ENCODE peak calls at places on chromosomes 1 and 21, in seven cellular contexts. One of them, this sample, is unnamed.
A peak's percentile ranks its signal among the peaks of the same experiment; 100 is the strongest.

GRCh38 chr1:156475568-156476500 is 24.7 kb downstream of the MEF2D start:
- DNase-seq in left ventricle myocardium inferior: peak; percentile 84
- DNase-seq in bronchial epithelial cell: no peak
- DNase-seq in A673: no peak
- DNase-seq in Caco-2: no peak
- DNase-seq in WERI-Rb-1: no peak
- DNase-seq in mucosa of descending colon: peak; percentile 81
- DNase-seq in this sample: peak; percentile 73

GRCh38 chr1:9400425-9401079 is 107.9 kb downstream of the SPSB1 start:
- DNase-seq in bronchial epithelial cell: no peak
- DNase-seq in A673: no peak
- DNase-seq in left ventricle myocardium inferior: no peak
- DNase-seq in Caco-2: no peak
- DNase-seq in mucosa of descending colon: no peak
- DNase-seq in WERI-Rb-1: no peak
- DNase-seq in this sample: no peak

GRCh38 chr1:143735764-143736461 is 235.9 kb downstream of the FAM72C start:
- DNase-seq in mucosa of descending colon: peak; percentile 45
- DNase-seq in A673: peak; percentile 69
- DNase-seq in bronchial epithelial cell: peak; percentile 23
- DNase-seq in WERI-Rb-1: no peak
- DNase-seq in Caco-2: no peak
- DNase-seq in left ventricle myocardium inferior: no peak
- DNase-seq in this sample: peak; percentile 60

GRCh38 chr1:76278711-76279386 is 204.3 kb downstream of the ST6GALNAC3 start:
- DNase-seq in WERI-Rb-1: peak; percentile 30
- DNase-seq in mucosa of descending colon: no peak
- DNase-seq in A673: no peak
- DNase-seq in Caco-2: no peak
- DNase-seq in bronchial epithelial cell: no peak
- DNase-seq in left ventricle myocardium inferior: no peak
- DNase-seq in this sample: no peak

GRCh38 chr1:44660176-44660575 is 14.1 kb downstream of the TMEM53 start:
- DNase-seq in Caco-2: no peak
- DNase-seq in A673: no peak
- DNase-seq in WERI-Rb-1: no peak
- DNase-seq in mucosa of descending colon: peak; percentile 73
- DNase-seq in bronchial epithelial cell: no peak
- DNase-seq in left ventricle myocardium inferior: peak; percentile 87
- DNase-seq in this sample: peak; percentile 61

GRCh38 chr1:29984107-29984506 is 739.3 kb downstream of the MATN1 start:
- DNase-seq in bronchial epithelial cell: no peak
- DNase-seq in Caco-2: no peak
- DNase-seq in mucosa of descending colon: no peak
- DNase-seq in WERI-Rb-1: no peak
- DNase-seq in A673: no peak
- DNase-seq in left ventricle myocardium inferior: no peak
- DNase-seq in this sample: peak; percentile 4

GRCh38 chr1:177620636-177621190 is 349.1 kb downstream of the SEC16B start:
- DNase-seq in Caco-2: no peak
- DNase-seq in bronchial epithelial cell: peak; percentile 60
- DNase-seq in WERI-Rb-1: no peak
- DNase-seq in left ventricle myocardium inferior: no peak
- DNase-seq in A673: no peak
- DNase-seq in mucosa of descending colon: no peak
- DNase-seq in this sample: no peak

GRCh38 chr1:228463559-228464455 is 23.4 kb upstream of the RNF187 start:
- DNase-seq in WERI-Rb-1: no peak
- DNase-seq in left ventricle myocardium inferior: no peak
- DNase-seq in bronchial epithelial cell: no peak
- DNase-seq in mucosa of descending colon: peak; percentile 70
- DNase-seq in A673: peak; percentile 33
- DNase-seq in Caco-2: no peak
- DNase-seq in this sample: peak; percentile 37

GRCh38 chr1:165747632-165748452 is 20.8 kb downstream of the TMCO1 start:
- DNase-seq in bronchial epithelial cell: no peak
- DNase-seq in mucosa of descending colon: no peak
- DNase-seq in A673: no peak
- DNase-seq in WERI-Rb-1: no peak
- DNase-seq in left ventricle myocardium inferior: no peak
- DNase-seq in Caco-2: peak; percentile 12
- DNase-seq in this sample: peak; percentile 47

GRCh38 chr1:72229893-72230292 is 52.4 kb downstream of the NEGR1 start:
- DNase-seq in A673: peak; percentile 14
- DNase-seq in bronchial epithelial cell: peak; percentile 39
- DNase-seq in left ventricle myocardium inferior: no peak
- DNase-seq in mucosa of descending colon: no peak
- DNase-seq in WERI-Rb-1: no peak
- DNase-seq in Caco-2: no peak
- DNase-seq in this sample: no peak

GRCh38 chr1:231106347-231106746 is 55.5 kb upstream of the TRIM67 start:
- DNase-seq in A673: peak; percentile 64
- DNase-seq in mucosa of descending colon: no peak
- DNase-seq in bronchial epithelial cell: no peak
- DNase-seq in Caco-2: no peak
- DNase-seq in WERI-Rb-1: no peak
- DNase-seq in left ventricle myocardium inferior: no peak
- DNase-seq in this sample: no peak

GRCh38 chr21:42125571-42126544 is 54.7 kb downstream of the UMODL1 start:
- DNase-seq in left ventricle myocardium inferior: no peak
- DNase-seq in A673: peak; percentile 30
- DNase-seq in mucosa of descending colon: no peak
- DNase-seq in Caco-2: peak; percentile 35
- DNase-seq in bronchial epithelial cell: peak; percentile 35
- DNase-seq in WERI-Rb-1: peak; percentile 54
- DNase-seq in this sample: no peak

GRCh38 chr21:33884361-33885157 is 31.0 kb downstream of the ATP5PO start:
- DNase-seq in WERI-Rb-1: no peak
- DNase-seq in left ventricle myocardium inferior: no peak
- DNase-seq in A673: no peak
- DNase-seq in Caco-2: no peak
- DNase-seq in mucosa of descending colon: no peak
- DNase-seq in bronchial epithelial cell: no peak
- DNase-seq in this sample: no peak

GRCh38 chr1:231590453-231591198 is 36.0 kb upstream of the DISC1 start:
- DNase-seq in WERI-Rb-1: peak; percentile 62
- DNase-seq in bronchial epithelial cell: peak; percentile 72
- DNase-seq in left ventricle myocardium inferior: peak; percentile 41
- DNase-seq in A673: peak; percentile 76
- DNase-seq in Caco-2: peak; percentile 66
- DNase-seq in mucosa of descending colon: no peak
- DNase-seq in this sample: peak; percentile 52

GRCh38 chr1:200099040-200099439 is 71.5 kb downstream of the NR5A2 start:
- DNase-seq in Caco-2: no peak
- DNase-seq in bronchial epithelial cell: no peak
- DNase-seq in WERI-Rb-1: no peak
- DNase-seq in A673: no peak
- DNase-seq in left ventricle myocardium inferior: peak; percentile 19
- DNase-seq in mucosa of descending colon: no peak
- DNase-seq in this sample: no peak

GRCh38 chr1:183635112-183635605 is 424 bp downstream of the ARPC5 start:
- DNase-seq in left ventricle myocardium inferior: peak; percentile 48
- DNase-seq in mucosa of descending colon: peak; percentile 79
- DNase-seq in WERI-Rb-1: no peak
- DNase-seq in A673: no peak
- DNase-seq in bronchial epithelial cell: no peak
- DNase-seq in Caco-2: peak; percentile 60
- DNase-seq in this sample: peak; percentile 64

GRCh38 chr1:151988405-151988851 is 5.2 kb downstream of the S100A10 start:
- DNase-seq in WERI-Rb-1: no peak
- DNase-seq in bronchial epithelial cell: peak; percentile 95
- DNase-seq in mucosa of descending colon: no peak
- DNase-seq in A673: peak; percentile 93
- DNase-seq in Caco-2: peak; percentile 83
- DNase-seq in left ventricle myocardium inferior: no peak
- DNase-seq in this sample: peak; percentile 53

GRCh38 chr21:44919111-44919912 is 1.4 kb downstream of the ITGB2 start:
- DNase-seq in A673: no peak
- DNase-seq in Caco-2: no peak
- DNase-seq in bronchial epithelial cell: no peak
- DNase-seq in mucosa of descending colon: peak; percentile 62
- DNase-seq in WERI-Rb-1: no peak
- DNase-seq in left ventricle myocardium inferior: peak; percentile 22
- DNase-seq in this sample: no peak

DNA sequence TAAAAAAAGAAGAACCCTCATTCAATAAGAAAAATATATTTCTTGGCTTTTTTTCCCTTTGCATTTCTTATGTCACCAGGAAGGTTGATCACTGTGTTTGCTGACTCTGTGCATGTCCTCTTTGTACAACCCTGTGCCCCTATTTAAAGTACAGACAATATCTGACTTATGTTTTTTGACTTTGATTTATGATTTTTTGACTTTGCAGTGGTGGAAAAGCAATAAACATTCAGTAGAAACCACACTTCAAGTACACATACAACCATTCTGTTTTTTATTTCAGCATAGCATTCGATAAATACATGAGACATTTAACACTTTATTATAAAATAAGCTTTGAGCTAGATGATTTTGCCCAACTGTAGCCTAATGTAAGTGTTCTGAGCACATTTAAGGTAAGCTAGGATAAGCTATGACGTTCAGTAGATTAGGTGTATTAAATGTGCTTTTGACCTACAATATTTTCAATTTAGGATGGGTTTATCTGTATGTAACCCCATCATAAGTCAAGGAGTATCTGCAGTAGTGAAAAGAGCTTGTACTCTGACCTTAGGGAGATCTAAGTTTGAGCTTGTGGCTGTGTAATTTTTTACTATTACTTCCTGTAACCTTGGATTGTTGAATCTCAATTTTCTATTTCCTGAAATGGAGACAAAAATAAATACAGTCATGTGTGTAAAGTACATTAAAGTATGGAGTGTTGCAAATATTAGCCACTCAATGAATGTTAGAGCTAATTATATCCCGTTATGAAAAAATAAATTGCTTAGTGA is 1.2 kb downstream of the RNASEL start:
- DNase-seq in mucosa of descending colon: no peak
- DNase-seq in WERI-Rb-1: no peak
- DNase-seq in bronchial epithelial cell: no peak
- DNase-seq in A673: no peak
- DNase-seq in left ventricle myocardium inferior: no peak
- DNase-seq in Caco-2: no peak
- DNase-seq in this sample: peak; percentile 9
- H3K4me3 ChIP-seq in mucosa of descending colon: peak overlapping the region; percentile 70
- H3K4me3 ChIP-seq in WERI-Rb-1: peak overlapping the region; percentile 68
- H3K4me3 ChIP-seq in bronchial epithelial cell: peak overlapping the region; percentile 63
- H3K4me3 ChIP-seq in A673: peak overlapping the region; percentile 55
- H3K4me3 ChIP-seq in left ventricle myocardium inferior: peak overlapping the region; percentile 79
- H3K4me3 ChIP-seq in Caco-2: peak overlapping the region; percentile 41
- H3K4me3 ChIP-seq in this sample: peak overlapping the region; percentile 58

DNA sequence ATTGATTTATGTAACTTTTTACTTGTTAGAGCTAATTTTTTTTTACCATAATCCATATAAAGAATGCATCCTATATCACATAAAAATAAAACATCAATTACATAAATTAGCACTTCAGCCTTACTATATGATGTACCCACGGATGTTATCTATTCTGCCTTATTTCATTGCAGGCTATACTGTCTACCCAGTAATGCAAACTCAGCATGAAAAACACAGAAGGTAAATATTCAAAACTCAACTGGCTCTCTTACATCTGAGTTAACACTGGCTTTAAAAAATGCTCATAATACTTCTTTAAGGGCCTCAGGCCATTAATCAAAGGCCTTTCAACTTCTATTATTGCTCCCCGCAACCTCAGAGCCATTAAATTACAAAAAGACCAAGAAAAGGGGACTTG is 65.8 kb downstream of the AHCTF1 start:
- DNase-seq in left ventricle myocardium inferior: no peak
- DNase-seq in A673: no peak
- DNase-seq in Caco-2: no peak
- DNase-seq in mucosa of descending colon: no peak
- DNase-seq in WERI-Rb-1: no peak
- DNase-seq in bronchial epithelial cell: no peak
- DNase-seq in this sample: no peak
- TF ChIP-seq CTCF in left ventricle myocardium inferior: no peak
- TF ChIP-seq CTCF in A673: no peak
- TF ChIP-seq CTCF in Caco-2: no peak
- TF ChIP-seq CTCF in mucosa of descending colon: no peak
- TF ChIP-seq CTCF in WERI-Rb-1: no peak
- TF ChIP-seq CTCF in bronchial epithelial cell: no peak
- TF ChIP-seq CTCF in this sample: no peak

DNA sequence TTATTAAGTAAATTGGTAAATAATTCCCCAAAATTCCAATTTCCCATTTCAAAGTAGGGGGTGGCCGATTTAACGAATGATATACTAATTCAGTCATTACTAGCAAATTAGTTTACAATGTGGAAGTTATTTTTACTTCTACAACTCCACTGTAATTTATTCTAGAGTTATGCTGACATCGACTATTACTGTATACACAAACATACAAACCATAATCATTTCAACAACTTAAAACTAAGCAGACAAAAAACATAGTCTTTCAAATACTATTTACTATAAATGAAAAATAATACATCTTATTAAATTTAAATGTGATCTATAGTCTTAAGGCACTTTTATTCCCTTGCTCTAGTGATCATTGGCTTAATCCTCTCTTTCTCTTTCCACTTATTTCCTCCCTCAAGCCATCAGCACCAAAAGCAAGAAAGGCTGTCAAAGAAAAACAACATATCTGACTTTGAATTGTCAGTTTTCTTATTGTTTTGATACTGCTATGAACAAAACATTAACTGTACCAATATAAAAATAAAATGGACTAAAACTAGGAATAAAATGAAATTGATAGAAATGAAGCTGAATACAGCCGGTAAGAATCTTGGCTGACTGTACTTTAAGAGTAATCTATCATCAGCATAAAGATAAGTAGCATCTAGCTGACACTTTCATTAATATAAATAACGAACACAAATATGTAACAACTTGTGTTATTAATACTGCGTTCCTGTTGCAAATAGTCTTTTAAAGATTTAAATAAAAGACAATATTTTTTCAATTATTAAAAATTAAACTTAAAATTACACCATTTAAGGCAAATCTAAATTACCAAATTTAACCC is 4.1 kb downstream of the CDC42BPA start:
- DNase-seq in mucosa of descending colon: no peak
- DNase-seq in A673: no peak
- DNase-seq in left ventricle myocardium inferior: no peak
- DNase-seq in WERI-Rb-1: no peak
- DNase-seq in bronchial epithelial cell: no peak
- DNase-seq in Caco-2: no peak
- DNase-seq in this sample: no peak
- H3K4me3 ChIP-seq in mucosa of descending colon: no peak overlapping the region
- H3K4me3 ChIP-seq in A673: peak overlapping the region; percentile 90
- H3K4me3 ChIP-seq in left ventricle myocardium inferior: peak overlapping the region; percentile 77
- H3K4me3 ChIP-seq in WERI-Rb-1: no peak overlapping the region
- H3K4me3 ChIP-seq in bronchial epithelial cell: peak overlapping the region; percentile 82
- H3K4me3 ChIP-seq in Caco-2: no peak overlapping the region
- H3K4me3 ChIP-seq in this sample: no peak overlapping the region

GRCh38 chr1:55611123-55611522 is 396.0 kb upstream of the USP24 start:
- DNase-seq in WERI-Rb-1: no peak
- DNase-seq in left ventricle myocardium inferior: no peak
- DNase-seq in A673: no peak
- DNase-seq in Caco-2: no peak
- DNase-seq in bronchial epithelial cell: no peak
- DNase-seq in mucosa of descending colon: no peak
- DNase-seq in this sample: no peak
- TF ChIP-seq CTCF in WERI-Rb-1: no peak
- TF ChIP-seq CTCF in left ventricle myocardium inferior: no peak
- TF ChIP-seq CTCF in A673: no peak
- TF ChIP-seq CTCF in Caco-2: no peak
- TF ChIP-seq CTCF in bronchial epithelial cell: no peak
- TF ChIP-seq CTCF in mucosa of descending colon: no peak
- TF ChIP-seq CTCF in this sample: no peak

GRCh38 chr1:203527013-203527412 is 33.1 kb downstream of the OPTC start:
- DNase-seq in mucosa of descending colon: no peak
- DNase-seq in left ventricle myocardium inferior: no peak
- DNase-seq in A673: no peak
- DNase-seq in WERI-Rb-1: no peak
- DNase-seq in Caco-2: no peak
- DNase-seq in bronchial epithelial cell: no peak
- DNase-seq in this sample: no peak
- H3K4me3 ChIP-seq in mucosa of descending colon: no peak overlapping the region
- H3K4me3 ChIP-seq in left ventricle myocardium inferior: no peak overlapping the region
- H3K4me3 ChIP-seq in A673: no peak overlapping the region
- H3K4me3 ChIP-seq in WERI-Rb-1: no peak overlapping the region
- H3K4me3 ChIP-seq in Caco-2: no peak overlapping the region
- H3K4me3 ChIP-seq in bronchial epithelial cell: no peak overlapping the region
- H3K4me3 ChIP-seq in this sample: no peak overlapping the region

This sample was measured in colonic mucosa.